ENCODE peak calls at places on chromosomes 3 and 15, in five cellular contexts. N, Z, O, F and X are unnamed samples.

GRCh38 chr3:155809181-155809580 is 3.1 kb upstream of the C3orf33 start:
- DNase-seq in O (no peak), F (no peak), N (no peak), Z (no peak), X (no peak)

GRCh38 chr3:137110392-137110996 is 152.7 kb downstream of the IL20RB start:
- DNase-seq in F (no peak), O (no peak), Z (peak; percentile 41), N (peak; percentile 53), X (no peak)

GRCh38 chr3:177811111-177811510 is 613.8 kb upstream of the TBL1XR1 start:
- DNase-seq in N (no peak), F (no peak), Z (no peak), O (no peak), X (no peak)

GRCh38 chr3:71994203-71994602 is 209.3 kb upstream of the PROK2 start:
- DNase-seq in Z (no peak), F (no peak), N (no peak), O (no peak), X (no peak)

GRCh38 chr3:104632521-104632920 is 734.2 kb upstream of the ALCAM start:
- DNase-seq in N (no peak), O (no peak), F (no peak), Z (no peak), X (no peak)

GRCh38 chr3:129526121-129526900 is 2.1 kb upstream of the RHO start:
- DNase-seq in Z (no peak), F (no peak), N (peak; percentile 18), O (no peak), X (peak; percentile 13)

GRCh38 chr15:48935236-48935635 is 28.5 kb downstream of the SHC4 start:
- DNase-seq in F (no peak), O (no peak), N (no peak), Z (no peak), X (no peak)

GRCh38 chr15:45849136-45849535 is 214.3 kb downstream of the SQOR start:
- DNase-seq in F (no peak), O (no peak), N (no peak), Z (no peak), X (no peak)

GRCh38 chr15:76330281-76330680 is 6.3 kb upstream of the ISL2 start:
- DNase-seq in N (no peak), F (no peak), O (no peak), Z (peak; percentile 63), X (peak; percentile 64)

GRCh38 chr3:171462224-171462623 is 2.0 kb upstream of the TNIK start:
- DNase-seq in F (no peak), O (no peak), Z (peak; percentile 52), N (no peak), X (no peak)

GRCh38 chr15:63287109-63287508 is 9.7 kb downstream of the APH1B start:
- DNase-seq in F (no peak), O (no peak), N (no peak), Z (no peak), X (no peak)

GRCh38 chr3:189337672-189338071 is 165.9 kb downstream of the TPRG1 start:
- DNase-seq in Z (no peak), O (no peak), N (no peak), F (no peak), X (no peak)

GRCh38 chr15:49103002-49103401 is 52.4 kb downstream of the COPS2 start:
- DNase-seq in O (no peak), Z (no peak), F (no peak), N (no peak), X (no peak)

GRCh38 chr15:63888146-63888545 is 54.4 kb upstream of the HERC1 start:
- DNase-seq in F (no peak), O (no peak), N (no peak), Z (no peak), X (no peak)

GRCh38 chr3:16824085-16824696 is 60.6 kb upstream of the PLCL2 start:
- DNase-seq in N (peak; percentile 94), O (no peak), Z (no peak), F (no peak), X (no peak)

GRCh38 chr3:48130321-48130881 is 57.8 kb downstream of the CDC25A start:
- DNase-seq in N (no peak), Z (no peak), F (peak; percentile 67), O (peak; percentile 69), X (no peak)

GRCh38 chr3:24158756-24159155 is 213.7 kb downstream of the NR1D2 start:
- DNase-seq in Z (no peak), O (no peak), N (no peak), F (no peak), X (no peak)

GRCh38 chr3:46812237-46812791 is 50.9 kb downstream of the MYL3 start:
- DNase-seq in O (peak; percentile 81), F (peak; percentile 83), Z (peak; percentile 82), N (peak; percentile 44), X (peak; percentile 90)

GRCh38 chr3:133573054-133573628 is 345 bp upstream of the CDV3 start:
- DNase-seq in F (peak; percentile 100), N (peak; percentile 100), O (peak; percentile 100), Z (peak; percentile 100), X (peak; percentile 100)

GRCh38 chr3:71580636-71581215 is 2.8 kb downstream of the FOXP1 start:
- DNase-seq in F (no peak), Z (peak; percentile 19), N (no peak), O (no peak), X (no peak)

GRCh38 chr3:65168547-65168946 is 480.7 kb upstream of the ADAMTS9 start:
- DNase-seq in O (no peak), F (no peak), Z (no peak), N (no peak), X (no peak)

GRCh38 chr3:17040322-17040721 is 155.6 kb downstream of the PLCL2 start:
- DNase-seq in Z (no peak), F (no peak), O (no peak), N (no peak), X (no peak)

GRCh38 chr15:99100245-99101173 is 4.4 kb upstream of the SYNM start:
- DNase-seq in F (peak; percentile 84), N (peak; percentile 67), Z (peak; percentile 87), O (peak; percentile 84), X (peak; percentile 94)

GRCh38 chr3:98565237-98565643 is 28.2 kb downstream of the CPOX start:
- DNase-seq in O (no peak), Z (no peak), N (no peak), F (no peak), X (no peak)

GRCh38 chr3:43858052-43858701 is 167.4 kb downstream of the ABHD5 start:
- DNase-seq in Z (no peak), N (peak; percentile 10), O (no peak), F (no peak), X (no peak)

GRCh38 chr15:78866824-78867223 is 5.9 kb upstream of the MORF4L1 start:
- DNase-seq in F (no peak), N (no peak), Z (no peak), O (no peak), X (no peak)

GRCh38 chr3:78690806-78691205 is 1077.0 kb downstream of the ROBO1 start:
- DNase-seq in Z (no peak), N (no peak), O (no peak), F (no peak), X (no peak)

GRCh38 chr3:98612587-98612986 is 19.2 kb upstream of the CPOX start:
- DNase-seq in Z (no peak), F (peak; percentile 46), O (no peak), N (peak; percentile 90), X (no peak)

GRCh38 chr3:142646020-142646783 is 50.0 kb downstream of the PLS1 start:
- DNase-seq in Z (no peak), N (no peak), O (no peak), F (no peak), X (no peak)

GRCh38 chr3:27224197-27224596 is 145.0 kb downstream of the NEK10 start:
- DNase-seq in F (no peak), O (peak; percentile 20), N (no peak), Z (no peak), X (no peak)

GRCh38 chr15:40941078-40941527 is 12.0 kb downstream of the DLL4 start:
- DNase-seq in N (no peak), O (no peak), Z (no peak), F (no peak), X (no peak)

GRCh38 chr15:40943764-40944365 is 9.4 kb upstream of the CHAC1 start:
- DNase-seq in N (no peak), O (no peak), F (no peak), Z (no peak), X (no peak)

GRCh38 chr15:40941528-40942336 is 11.5 kb upstream of the CHAC1 start:
- DNase-seq in N (peak; percentile 91), O (peak; percentile 83), F (peak; percentile 89), Z (peak; percentile 83), X (peak; percentile 76)

GRCh38 chr15:40942337-40942854 is 10.9 kb upstream of the CHAC1 start:
- DNase-seq in N (no peak), F (no peak), O (no peak), Z (no peak), X (no peak)

DNA sequence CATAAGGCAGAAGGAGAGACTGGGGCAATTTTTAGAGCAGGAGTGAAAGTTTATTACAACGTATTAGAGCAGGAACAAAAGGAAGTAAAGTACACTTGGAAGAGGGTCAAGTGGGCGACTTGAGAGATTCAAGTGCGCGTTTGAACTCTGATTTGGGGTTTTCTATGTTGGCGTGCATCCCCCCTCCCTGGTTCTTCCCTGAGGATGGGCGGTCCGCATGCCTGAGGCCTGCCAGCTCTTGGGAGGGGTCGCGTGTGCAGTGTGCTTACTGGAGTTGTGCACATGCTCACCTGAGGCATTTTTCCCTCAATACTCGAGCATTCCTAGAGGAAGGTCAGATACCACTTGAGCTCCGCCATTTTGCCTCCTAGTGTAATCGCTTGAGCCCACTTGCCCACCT is 10.4 kb upstream of the CHAC1 start:
- DNase-seq in F (no peak), O (no peak), Z (no peak), N (no peak), X (no peak)
- H3K4me3 ChIP-seq in F (peak overlapping the region; percentile 69), O (peak overlapping the region; percentile 71), Z (no peak overlapping the region), N (peak overlapping the region; percentile 67), X (no peak overlapping the region)

GRCh38 chr3:160478338-160478737 is 28.8 kb upstream of the TRIM59 start:
- DNase-seq in O (no peak), F (no peak), N (no peak), Z (no peak), X (no peak)
- TF ChIP-seq CTCF in O (no peak), F (no peak), N (no peak), Z (no peak), X (no peak)

GRCh38 chr15:25053000-25053815 is 98.4 kb downstream of the SNRPN start:
- DNase-seq in O (no peak), F (peak; percentile 11), Z (no peak), N (no peak), X (no peak)
- H3K9me3 ChIP-seq in O (peaks cover 80% of the 10 kb centered on the region), F (peaks cover 96% of the 10 kb centered on the region), Z (peaks cover 10% of the 10 kb centered on the region), N (peaks cover 3% of the 10 kb centered on the region), X (peaks cover 24% of the 10 kb centered on the region)

GRCh38 chr15:93231261-93231939 is 142.4 kb upstream of the RGMA start:
- DNase-seq in F (no peak), N (no peak), O (no peak), Z (no peak), X (no peak)
- H3K4me3 ChIP-seq in F (no peak overlapping the region), N (no peak overlapping the region), O (no peak overlapping the region), Z (no peak overlapping the region), X (no peak overlapping the region)